ENCODE peak calls at places on chromosomes 12 and 14, in seven cellular contexts. M, H, R, I, B, Z and N are unnamed samples.

GRCh38 chr14:92563359-92563758 is 49.8 kb downstream of the RIN3 start:
- DNase-seq in M (peak; percentile 39), B (no peak), Z (no peak), R (no peak), I (no peak), H (no peak), N (no peak)

GRCh38 chr14:104316121-104316722 is 177.8 kb downstream of the KIF26A start:
- DNase-seq in H (no peak), I (no peak), M (no peak), B (no peak), Z (no peak), R (no peak), N (no peak)

GRCh38 chr12:26768611-26769603 is 64.1 kb downstream of the ITPR2 start:
- DNase-seq in B (no peak), H (no peak), M (no peak), R (no peak), I (no peak), Z (no peak), N (no peak)

GRCh38 chr14:106039400-106039799 is 513.0 kb downstream of the TMEM121 start:
- DNase-seq in B (no peak), M (no peak), Z (no peak), H (no peak), I (peak; percentile 52), R (peak; percentile 63), N (peak; percentile 26)

GRCh38 chr12:71415336-71416231 is 24.0 kb upstream of the LGR5 start:
- DNase-seq in H (peak; percentile 73), Z (no peak), I (no peak), B (no peak), M (peak; percentile 41), R (no peak), N (no peak)

GRCh38 chr14:101113108-101113612 is 209.6 kb upstream of the RTL1 start:
- DNase-seq in B (no peak), R (no peak), M (no peak), H (no peak), Z (no peak), I (no peak), N (no peak)

GRCh38 chr12:132450391-132451171 is 39.4 kb upstream of the FBRSL1 start:
- DNase-seq in R (no peak), Z (no peak), H (no peak), I (no peak), M (no peak), B (no peak), N (no peak)

GRCh38 chr12:52233462-52234141 is 559 bp downstream of the KRT7 start:
- DNase-seq in H (no peak), B (no peak), R (no peak), I (no peak), Z (no peak), M (no peak), N (no peak)

GRCh38 chr12:91687052-91688017 is 458.3 kb downstream of the BTG1 start:
- DNase-seq in Z (no peak), R (no peak), H (no peak), I (no peak), B (no peak), M (peak; percentile 39), N (no peak)

GRCh38 chr12:89960607-89961394 is 252.2 kb upstream of the ATP2B1 start:
- DNase-seq in Z (no peak), I (no peak), H (no peak), B (no peak), R (no peak), M (peak; percentile 31), N (no peak)

GRCh38 chr12:101969-102878 is 35.7 kb downstream of the IQSEC3 start:
- DNase-seq in R (no peak), I (no peak), Z (no peak), M (no peak), B (no peak), H (no peak), N (no peak)